ENCODE peak calls at places on chromosomes 12 and 14, in nine cellular contexts. N is breast epithelium, S is GM12892, W is IMR-90, V is prostate gland, D is testis, X is tibial nerve, R is NB4, L is vagina. A is an unnamed sample.

GRCh38 chr12:62434504-62435336 is 31.9 kb upstream of the MON2 start:
- DNase-seq in N (no peak), S (no peak), W (no peak), V (peak; percentile 40), D (peak; percentile 16), X (no peak), R (peak; percentile 31), L (no peak), A (no peak)

GRCh38 chr14:54673193-54674121 is 106.5 kb downstream of the SAMD4A start:
- DNase-seq in N (no peak), S (no peak), W (peak; percentile 66), V (no peak), D (no peak), X (no peak), R (no peak), L (no peak), A (no peak)

GRCh38 chr12:63826002-63826585 is 18.4 kb upstream of the SRGAP1 start:
- DNase-seq in N (no peak), S (no peak), W (peak; percentile 82), V (no peak), D (no peak), X (peak; percentile 34), R (peak; percentile 67), L (no peak), A (peak; percentile 7)

GRCh38 chr12:125053821-125054220 is 11.4 kb upstream of the AACS start:
- DNase-seq in N (peak; percentile 65), S (no peak), W (no peak), V (no peak), D (peak; percentile 73), X (peak; percentile 73), R (no peak), L (no peak), A (no peak)

GRCh38 chr14:72907327-72907826 is 13.5 kb upstream of the DPF3 start:
- DNase-seq in N (no peak), S (no peak), W (no peak), V (no peak), D (no peak), X (no peak), R (no peak), L (no peak), A (peak; percentile 56)

GRCh38 chr12:64083285-64084210 is 138.5 kb downstream of the KICS2 start:
- DNase-seq in N (peak; percentile 79), S (no peak), W (peak; percentile 95), V (peak; percentile 92), D (peak; percentile 92), X (peak; percentile 89), R (no peak), L (no peak), A (no peak)

GRCh38 chr12:10211101-10211974 is 1.3 kb upstream of the GABARAPL1 start:
- DNase-seq in N (no peak), S (no peak), W (no peak), V (no peak), D (no peak), X (no peak), R (no peak), L (no peak), A (no peak)

GRCh38 chr14:50035214-50035613 is 81.2 kb downstream of the VCPKMT start:
- DNase-seq in N (no peak), S (no peak), W (no peak), V (peak; percentile 47), D (no peak), X (no peak), R (no peak), L (no peak), A (no peak)

GRCh38 chr14:20436363-20436755 is 393 bp upstream of the KLHL33 start:
- DNase-seq in N (no peak), S (no peak), W (peak; percentile 75), V (no peak), D (no peak), X (no peak), R (no peak), L (no peak), A (no peak)

GRCh38 chr12:18794000-18794399 is 56.1 kb downstream of the CAPZA3 start:
- DNase-seq in N (no peak), S (no peak), W (no peak), V (no peak), D (no peak), X (no peak), R (no peak), L (no peak), A (no peak)

GRCh38 chr14:88750945-88751344 is 41.8 kb downstream of the EML5 start:
- DNase-seq in N (no peak), S (no peak), W (no peak), V (no peak), D (no peak), X (no peak), R (no peak), L (no peak), A (no peak)

GRCh38 chr14:23481362-23481970 is 12.0 kb downstream of the NGDN start:
- DNase-seq in N (no peak), S (no peak), W (peak; percentile 23), V (no peak), D (no peak), X (no peak), R (peak; percentile 25), L (no peak), A (peak; percentile 14)

GRCh38 chr12:70724444-70724843 is 87.2 kb upstream of the PTPRB start:
- DNase-seq in N (no peak), S (no peak), W (peak; percentile 1), V (no peak), D (no peak), X (no peak), R (peak; percentile 16), L (no peak), A (peak; percentile 4)

GRCh38 chr14:43503508-43503907 is 1003.6 kb downstream of the FSCB start:
- DNase-seq in N (no peak), S (no peak), W (no peak), V (no peak), D (no peak), X (no peak), R (peak; percentile 0), L (no peak), A (peak; percentile 4)

GRCh38 chr12:103671367-103671766 is 84.3 kb downstream of the STAB2 start:
- DNase-seq in N (no peak), S (no peak), W (no peak), V (no peak), D (no peak), X (no peak), R (no peak), L (no peak), A (no peak)

GRCh38 chr12:54603173-54603814 is 14.8 kb upstream of the PPP1R1A start:
- DNase-seq in N (peak; percentile 62), S (no peak), W (peak; percentile 65), V (peak; percentile 60), D (peak; percentile 82), X (peak; percentile 71), R (peak; percentile 80), L (no peak), A (peak; percentile 52)

GRCh38 chr12:42296503-42297109 is 29.3 kb downstream of the ZCRB1 start:
- DNase-seq in N (no peak), S (no peak), W (no peak), V (no peak), D (peak; percentile 19), X (no peak), R (peak; percentile 54), L (no peak), A (peak; percentile 74)

GRCh38 chr12:40122842-40123241 is 17.0 kb upstream of the SLC2A13 start:
- DNase-seq in N (no peak), S (no peak), W (no peak), V (no peak), D (no peak), X (no peak), R (no peak), L (no peak), A (no peak)

DNA sequence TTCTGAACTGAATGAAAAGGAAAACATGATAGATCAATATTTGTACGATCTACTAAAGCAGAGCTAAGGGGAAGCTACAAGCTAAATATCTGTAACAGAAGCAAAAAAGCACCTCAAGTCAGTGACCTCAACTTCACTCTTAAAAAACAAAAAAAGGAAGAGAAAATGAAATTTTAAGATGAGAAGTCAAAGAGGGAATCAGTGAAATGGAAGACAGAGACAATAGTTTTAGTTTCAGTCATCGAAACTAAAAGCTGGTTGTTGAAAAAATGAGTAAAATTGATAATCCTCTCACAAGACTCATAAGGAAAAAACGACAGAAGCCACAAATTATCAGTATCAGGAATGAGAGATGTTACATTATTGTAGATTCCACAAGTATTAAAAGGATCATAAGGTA is 11.9 kb upstream of the SLC2A13 start:
- DNase-seq in N (no peak), S (no peak), W (no peak), V (no peak), D (no peak), X (no peak), R (no peak), L (no peak), A (no peak)
- TF ChIP-seq POLR2A in N (no peak), S (no peak), W (no peak), V (no peak), D (no peak), X (no peak), R (no peak), L (no peak), A (no peak)

GRCh38 chr12:68908076-68908475 is 24.9 kb downstream of the CPM start:
- DNase-seq in N (no peak), S (no peak), W (no peak), V (no peak), D (no peak), X (no peak), R (no peak), L (no peak), A (no peak)
- TF ChIP-seq POLR2A in N (no peak), S (no peak), W (no peak), V (no peak), D (no peak), X (no peak), R (no peak), L (no peak), A (no peak)

GRCh38 chr12:47779943-47780504 is 7.0 kb downstream of the SLC48A1 start:
- DNase-seq in N (no peak), S (no peak), W (no peak), V (no peak), D (no peak), X (no peak), R (no peak), L (no peak), A (no peak)
- TF ChIP-seq POLR2A in N (no peak), S (no peak), W (no peak), V (no peak), D (no peak), X (no peak), R (no peak), L (no peak), A (no peak)

DNA sequence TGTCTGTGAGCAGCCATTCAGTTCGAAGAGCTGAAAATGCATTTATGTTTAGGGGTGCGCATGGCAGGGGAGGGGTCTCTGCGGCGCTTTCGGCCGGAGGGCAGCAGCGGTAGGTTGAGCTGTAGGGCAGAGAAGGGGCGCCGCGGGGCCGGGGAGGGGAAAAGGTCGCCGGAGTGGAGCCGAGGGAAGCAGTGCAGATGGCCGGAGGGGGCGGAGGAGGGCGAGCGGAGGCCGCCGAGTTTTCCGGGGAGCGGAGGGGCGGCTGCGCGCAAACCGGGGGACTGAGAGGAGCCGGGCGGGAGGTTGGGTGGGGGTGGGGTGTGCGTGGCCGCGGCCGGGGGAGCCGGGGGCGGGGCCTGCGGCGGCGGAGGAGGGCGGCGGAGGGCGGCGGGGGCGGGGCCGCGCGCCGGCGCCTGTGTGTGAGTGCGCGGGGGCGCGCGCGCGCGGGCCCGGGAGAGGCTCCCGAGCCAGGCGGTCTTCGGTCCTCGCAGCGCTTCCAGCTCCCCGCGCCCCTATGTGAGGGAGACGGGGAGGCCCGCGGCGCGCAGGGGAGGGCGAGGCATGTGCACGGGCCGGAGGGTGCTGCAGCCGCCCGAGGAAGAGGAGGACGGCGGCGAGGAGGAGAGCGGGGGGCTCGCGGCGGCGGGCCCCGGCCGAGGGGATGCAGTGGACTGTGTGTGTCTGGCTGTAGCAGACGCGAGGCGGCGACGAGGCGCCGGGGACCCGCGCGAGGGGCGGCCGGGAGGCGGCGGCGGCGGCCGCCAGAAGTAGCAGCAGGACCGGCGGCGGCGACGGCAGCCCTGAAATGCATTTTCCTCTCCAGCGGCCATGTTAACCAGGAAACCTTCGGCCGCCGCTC is at the start of gene DYRK2:
- DNase-seq in N (peak; percentile 61), S (peak; percentile 71), W (peak; percentile 74), V (peak; percentile 75), D (peak; percentile 90), X (peak; percentile 70), R (peak; percentile 88), L (no peak), A (peak; percentile 83)
- TF ChIP-seq POLR2A in N (no peak), S (peak; percentile 78), W (peak; percentile 52), V (peak; percentile 86), D (peak; percentile 39), X (peak; percentile 83), R (peak; percentile 87), L (no peak), A (peak; percentile 61)

A was measured in erythroblast.